ENCODE peak calls at places on chromosomes 2 and 18, in ten cellular contexts. J is colonic mucosa; V is substantia nigra; F is caudate nucleus; P is CD8-positive, alpha-beta T cell; Z is trophoblast cell; W is IMR-90; B is uterus; R is heart right ventricle; G is brain microvascular endothelial cell. M is an unnamed sample.

GRCh38 chr2:35365859-35366258 is 989.7 kb upstream of the CRIM1 start:
- DNase-seq in R (no peak), V (no peak), P (no peak), G (no peak), B (no peak), Z (no peak), J (no peak), F (no peak), W (no peak), M (no peak)

GRCh38 chr2:207617011-207617671 is 8.1 kb downstream of the METTL21A start:
- DNase-seq in W (peak), J (no peak), V (no peak), B (no peak), R (no peak), Z (peak), F (no peak), G (peak), P (no peak), M (no peak)

GRCh38 chr2:191481305-191482075 is 196.4 kb upstream of the NABP1 start:
- DNase-seq in F (no peak), Z (no peak), J (no peak), B (no peak), G (no peak), R (no peak), P (no peak), V (no peak), W (no peak), M (no peak)

GRCh38 chr2:128276878-128277675 is 41.6 kb downstream of the HS6ST1 start:
- DNase-seq in F (no peak), Z (no peak), J (no peak), W (no peak), P (no peak), B (no peak), G (no peak), V (no peak), R (peak), M (peak)

GRCh38 chr2:43224131-43224570 is 2.3 kb downstream of the ZFP36L2 start:
- DNase-seq in P (peak), V (peak), R (peak), W (peak), B (peak), F (peak), Z (no peak), G (peak), J (peak), M (peak)

GRCh38 chr2:74077636-74078035 is 70.1 kb downstream of the BOLA3 start:
- DNase-seq in B (no peak), R (no peak), G (no peak), W (no peak), P (no peak), Z (peak), F (no peak), V (no peak), J (no peak), M (no peak)

GRCh38 chr18:62070306-62070705 is 116.5 kb downstream of the PIGN start:
- DNase-seq in P (no peak), Z (no peak), B (no peak), R (no peak), G (no peak), W (peak), F (no peak), J (no peak), V (no peak), M (no peak)

GRCh38 chr2:128447538-128447885 is 128.8 kb upstream of the HS6ST1 start:
- DNase-seq in B (peak), J (no peak), P (no peak), G (no peak), R (no peak), F (no peak), W (no peak), Z (no peak), V (no peak), M (no peak)

GRCh38 chr2:191006297-191006696 is 7.7 kb downstream of the STAT1 start:
- DNase-seq in F (no peak), W (no peak), V (no peak), B (no peak), Z (no peak), G (no peak), R (no peak), J (no peak), P (no peak), M (no peak)

GRCh38 chr2:65507102-65508069 is 75.0 kb upstream of the SPRED2 start:
- DNase-seq in G (no peak), B (no peak), V (no peak), Z (no peak), R (no peak), W (no peak), J (no peak), F (no peak), P (no peak), M (no peak)

GRCh38 chr2:96152301-96153165 is 7.3 kb upstream of the DUSP2 start:
- DNase-seq in B (no peak), J (no peak), Z (no peak), R (no peak), W (no peak), G (no peak), P (no peak), F (no peak), V (no peak), M (peak)

GRCh38 chr2:148739454-148740105 is 95.0 kb downstream of the EPC2 start:
- DNase-seq in J (no peak), Z (no peak), B (no peak), F (no peak), R (no peak), W (no peak), G (no peak), P (no peak), V (no peak), M (no peak)

GRCh38 chr2:144508162-144508765 is 11.7 kb downstream of the ZEB2 start:
- DNase-seq in G (no peak), F (peak), R (no peak), B (no peak), V (peak), J (no peak), P (no peak), Z (no peak), W (no peak), M (no peak)

GRCh38 chr18:45231606-45232005 is 383.7 kb upstream of the SLC14A2 start:
- DNase-seq in B (no peak), V (no peak), Z (no peak), W (peak), P (no peak), G (no peak), J (no peak), R (no peak), F (no peak), M (no peak)

GRCh38 chr2:191907545-191907944 is 60.7 kb upstream of the CAVIN2 start:
- DNase-seq in F (no peak), G (no peak), V (no peak), P (no peak), Z (no peak), R (no peak), B (no peak), W (no peak), J (no peak), M (no peak)

GRCh38 chr18:3452750-3453539 is 3.0 kb downstream of the TGIF1 start:
- DNase-seq in W (peak), V (no peak), P (no peak), G (no peak), Z (no peak), R (no peak), J (peak), F (no peak), B (peak), M (no peak)

GRCh38 chr2:158509928-158510797 is 53.4 kb downstream of the PKP4 start:
- DNase-seq in W (peak), G (no peak), Z (no peak), B (no peak), V (no peak), R (no peak), P (no peak), J (no peak), F (no peak), M (no peak)

GRCh38 chr18:65706646-65707045 is 44.2 kb upstream of the CDH7 start:
- DNase-seq in W (no peak), R (no peak), F (no peak), V (no peak), J (no peak), Z (no peak), P (no peak), B (no peak), G (no peak), M (no peak)

GRCh38 chr2:28134262-28134812 is 243.8 kb downstream of the BABAM2 start:
- DNase-seq in P (no peak), F (no peak), B (peak), J (peak), R (no peak), W (no peak), G (no peak), Z (no peak), V (no peak), M (peak)

GRCh38 chr2:16281451-16282330 is 341.3 kb downstream of the MYCN start:
- DNase-seq in Z (no peak), G (no peak), B (no peak), J (no peak), F (peak), V (peak), P (no peak), W (no peak), R (no peak), M (no peak)

GRCh38 chr2:96105152-96105915 is 11.0 kb downstream of the ADRA2B start:
- DNase-seq in B (no peak), P (no peak), Z (no peak), J (no peak), R (no peak), F (no peak), V (no peak), G (no peak), W (no peak), M (no peak)

GRCh38 chr2:113124984-113125855 is 2.2 kb upstream of the IL1RN start:
- DNase-seq in Z (peak), P (no peak), V (no peak), F (no peak), J (no peak), W (no peak), B (no peak), R (no peak), G (no peak), M (no peak)

GRCh38 chr18:7174359-7175107 is 56.4 kb upstream of the LRRC30 start:
- DNase-seq in J (no peak), G (no peak), B (no peak), Z (no peak), R (no peak), F (no peak), P (no peak), V (no peak), W (no peak), M (no peak)

GRCh38 chr18:79548986-79549637 is 130.5 kb upstream of the CTDP1 start:
- DNase-seq in P (no peak), W (no peak), Z (no peak), R (no peak), V (no peak), B (no peak), G (no peak), J (no peak), F (no peak), M (peak)

GRCh38 chr2:217756375-217757107 is 246.3 kb downstream of the TNS1 start:
- DNase-seq in J (peak), G (peak), V (peak), B (peak), R (peak), P (peak), W (peak), F (peak), Z (peak), M (peak)

GRCh38 chr2:238883315-238884004 is 35.6 kb downstream of the TWIST2 start:
- DNase-seq in F (no peak), G (no peak), R (no peak), B (no peak), W (no peak), J (no peak), V (no peak), P (no peak), Z (no peak), M (no peak)

GRCh38 chr18:12014976-12015696 is 33.8 kb downstream of the IMPA2 start:
- DNase-seq in G (no peak), Z (no peak), B (no peak), J (no peak), P (no peak), F (no peak), R (no peak), V (no peak), W (no peak), M (peak)

GRCh38 chr18:79323471-79323870 is 72.3 kb upstream of the NFATC1 start:
- DNase-seq in G (no peak), Z (no peak), F (no peak), J (no peak), V (no peak), B (no peak), W (no peak), R (no peak), P (no peak), M (no peak)

GRCh38 chr2:46854260-46854659 is 61.3 kb downstream of the MCFD2 start:
- DNase-seq in W (no peak), Z (no peak), F (no peak), J (no peak), G (no peak), R (no peak), B (no peak), V (no peak), P (no peak), M (peak)

GRCh38 chr2:70226781-70227180 is 21.6 kb downstream of the TIA1 start:
- DNase-seq in P (no peak), Z (no peak), W (no peak), V (no peak), F (no peak), J (no peak), B (no peak), R (no peak), G (no peak), M (no peak)

GRCh38 chr2:113041871-113042270 is 10.8 kb downstream of the IL36B start:
- DNase-seq in F (no peak), J (no peak), R (no peak), W (no peak), V (no peak), Z (peak), G (no peak), P (no peak), B (no peak), M (no peak)

GRCh38 chr2:37705191-37705590 is 33.7 kb upstream of the CDC42EP3 start:
- DNase-seq in Z (no peak), F (no peak), B (no peak), W (peak), G (no peak), J (no peak), P (no peak), R (no peak), V (no peak), M (no peak)

GRCh38 chr2:139031722-139032121 is 251.5 kb upstream of the NXPH2 start:
- DNase-seq in P (no peak), B (no peak), R (no peak), W (no peak), G (peak), J (no peak), F (no peak), Z (no peak), V (no peak), M (no peak)

GRCh38 chr2:84879595-84880394 is 1.1 kb downstream of the TRABD2A start:
- DNase-seq in F (no peak), B (no peak), Z (no peak), J (peak), R (no peak), P (no peak), G (no peak), V (no peak), W (no peak), M (no peak)

GRCh38 chr2:156619021-156619539 is 182.9 kb downstream of the GPD2 start:
- DNase-seq in J (no peak), B (no peak), W (no peak), G (no peak), R (no peak), F (no peak), Z (no peak), P (no peak), V (no peak), M (no peak)

GRCh38 chr2:144233226-144234114 is 286.4 kb downstream of the ZEB2 start:
- DNase-seq in W (no peak), F (no peak), V (no peak), R (no peak), J (no peak), Z (no peak), P (no peak), B (no peak), G (no peak), M (no peak)

GRCh38 chr2:128389521-128389920 is 70.9 kb upstream of the HS6ST1 start:
- DNase-seq in G (no peak), W (no peak), B (peak), V (no peak), J (no peak), R (no peak), P (no peak), Z (no peak), F (no peak), M (peak)

GRCh38 chr2:99471635-99472326 is 18.0 kb downstream of the REV1 start:
- DNase-seq in R (no peak), Z (no peak), P (no peak), J (no peak), W (no peak), G (no peak), V (no peak), F (no peak), B (no peak), M (no peak)

GRCh38 chr2:177889812-177890460 is 182.6 kb downstream of the PDE11A start:
- DNase-seq in B (no peak), W (no peak), J (no peak), F (no peak), V (no peak), G (no peak), Z (no peak), P (no peak), R (no peak), M (no peak)

DNA sequence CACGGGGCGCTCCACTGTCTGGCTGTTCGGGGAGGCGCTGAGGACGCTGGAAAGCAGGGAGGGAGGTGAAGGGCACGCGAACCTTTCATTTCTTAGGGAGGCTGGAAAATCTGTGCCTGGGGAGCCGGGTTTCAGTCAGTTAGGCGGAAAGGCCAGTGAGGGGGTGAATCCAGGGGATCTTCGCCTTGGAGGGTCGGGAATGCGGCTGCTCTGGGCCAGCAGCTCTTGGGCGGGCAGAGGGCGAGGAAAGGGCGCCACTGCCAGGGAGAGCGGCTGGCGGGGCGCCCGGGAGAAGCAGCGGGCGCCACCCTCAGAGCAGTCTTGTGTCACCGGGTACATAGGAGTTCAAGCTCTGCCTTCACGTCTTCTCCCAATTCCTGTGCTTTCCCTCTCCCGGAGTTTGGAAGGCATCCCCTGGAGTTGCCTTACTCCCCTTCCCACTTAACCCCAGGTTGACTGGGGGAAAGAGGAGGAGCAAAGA is 1.4 kb downstream of the CCDC85A start:
- DNase-seq in Z (no peak), W (no peak), F (no peak), J (peak), V (no peak), R (peak), G (no peak), B (no peak), P (no peak), M (peak)
- H3K27ac ChIP-seq in Z (no peak), W (no peak), F (peak), J (no peak), V (peak), R (peak), G (no peak), B (peak), P (no peak), M (peak)

DNA sequence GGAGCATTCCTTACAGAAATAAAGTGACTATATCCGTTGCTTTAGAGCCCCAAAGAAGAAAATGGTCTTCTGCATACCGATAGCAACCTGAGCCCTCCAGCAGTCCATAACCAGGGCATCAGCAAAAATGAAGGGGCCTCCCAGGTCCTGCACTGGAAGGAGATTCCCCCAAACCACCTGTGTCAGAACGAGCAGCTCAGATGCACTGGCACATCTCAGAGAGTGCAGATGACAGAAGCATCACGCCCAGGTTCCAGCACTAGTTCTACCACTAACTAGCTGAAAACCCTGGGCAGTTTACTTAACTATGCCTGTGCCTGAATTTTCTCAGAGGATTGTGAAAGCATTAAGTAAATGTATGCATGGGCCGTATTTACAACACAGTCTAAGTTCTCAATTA is 466.7 kb upstream of the MYT1L start:
- DNase-seq in Z (no peak), P (no peak), B (no peak), J (no peak), F (no peak), G (no peak), W (no peak), V (no peak), R (no peak), M (no peak)
- H3K27ac ChIP-seq in Z (no peak), P (no peak), B (no peak), J (no peak), F (no peak), G (no peak), W (no peak), V (no peak), R (no peak), M (no peak)

DNA sequence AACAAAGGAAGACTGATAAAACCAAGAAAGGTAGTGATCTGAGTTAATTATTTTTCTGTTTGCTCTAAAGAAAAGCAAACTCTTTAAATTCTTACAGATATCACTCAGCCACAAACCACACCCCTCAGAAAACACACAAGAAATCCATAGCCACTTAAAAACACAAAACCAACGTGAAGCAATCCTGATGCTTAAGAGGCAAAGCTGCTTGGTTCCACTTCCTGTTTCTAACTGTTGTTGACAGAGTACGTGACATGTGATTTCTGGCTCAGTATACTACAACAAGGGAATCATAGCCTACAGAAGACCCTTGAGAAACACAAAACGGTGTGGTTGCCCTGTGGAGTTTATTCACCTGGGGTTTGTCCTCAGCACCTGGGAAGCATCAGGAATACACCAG is 240.9 kb upstream of the APCDD1 start:
- DNase-seq in P (no peak), B (no peak), V (no peak), R (no peak), J (no peak), Z (no peak), F (no peak), W (peak), G (peak), M (no peak)
- H3K27ac ChIP-seq in P (no peak), B (no peak), V (no peak), R (no peak), J (no peak), Z (no peak), F (no peak), W (no peak), G (no peak), M (no peak)

GRCh38 chr2:196244966-196245365 is 73.6 kb upstream of the STK17B start:
- DNase-seq in W (peak), Z (peak), B (no peak), R (no peak), P (no peak), G (no peak), F (no peak), J (no peak), V (no peak), M (no peak)

GRCh38 chr2:196244516-196244915 is 73.1 kb upstream of the STK17B start:
- DNase-seq in P (no peak), W (no peak), F (no peak), V (no peak), B (no peak), Z (no peak), J (no peak), R (no peak), G (no peak), M (no peak)

GRCh38 chr2:196241175-196241574 is 69.8 kb upstream of the STK17B start:
- DNase-seq in V (no peak), P (no peak), Z (no peak), F (no peak), G (no peak), R (no peak), W (no peak), B (no peak), J (no peak), M (no peak)

GRCh38 chr2:196239622-196240587 is 68.5 kb upstream of the STK17B start:
- DNase-seq in B (peak), G (peak), Z (peak), P (peak), F (no peak), R (peak), V (no peak), J (peak), W (peak), M (peak)

DNA sequence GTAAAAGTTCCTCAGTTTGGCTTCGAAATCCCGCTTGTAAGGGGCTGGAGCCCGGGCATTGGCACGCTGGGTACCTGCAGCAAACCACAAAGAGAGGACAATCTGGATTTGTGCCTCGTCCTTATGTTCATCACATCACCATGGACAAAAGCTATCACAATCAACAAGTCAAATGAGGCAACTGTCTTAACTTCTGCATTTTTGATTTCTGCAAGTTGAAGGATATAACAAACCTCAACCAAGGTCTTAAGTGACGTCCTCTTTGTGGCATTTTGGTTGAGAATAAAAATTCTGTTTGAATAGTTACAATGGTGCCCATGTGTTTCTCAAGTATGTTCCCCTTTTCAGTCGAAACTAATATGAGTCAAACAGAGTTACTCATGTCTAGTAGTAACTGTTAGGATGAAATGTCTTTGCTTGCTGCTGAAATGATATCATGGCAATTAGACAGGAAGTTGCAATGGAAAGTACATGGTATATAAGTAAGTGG is 70.8 kb upstream of the STK17B start:
- DNase-seq in J (no peak), G (no peak), B (no peak), Z (no peak), R (no peak), P (no peak), W (peak), V (no peak), F (no peak), M (no peak)
- H3K27ac ChIP-seq in J (peak), G (no peak), B (no peak), Z (no peak), R (peak), P (peak), W (no peak), V (no peak), F (no peak), M (no peak)

GRCh38 chr2:234954551-234954992 is 2.8 kb downstream of the SH3BP4 start:
- DNase-seq in R (no peak), Z (no peak), W (peak), J (no peak), V (no peak), G (no peak), F (no peak), B (peak), P (no peak), M (peak)
- H3K27ac ChIP-seq in R (peak), Z (no peak), W (peak), J (no peak), V (peak), G (no peak), F (peak), B (peak), P (no peak), M (peak)